ENCODE peak calls at places on chromosomes 16 and 17, in six cellular contexts. R is mammary epithelial cell, K is OCI-LY7, E is stomach, O is IMR-90, I is prostate gland. C is an unnamed sample.

GRCh38 chr16:3810818-3811217 is 69.7 kb downstream of the CREBBP start:
- DNase-seq in R (no peak), K (no peak), E (no peak), O (no peak), I (no peak), C (no peak)

GRCh38 chr16:89909777-89910716 is 8.6 kb upstream of the MC1R start:
- DNase-seq in R (peak; percentile 56), K (peak; percentile 74), E (peak; percentile 77), O (peak; percentile 64), I (peak; percentile 63), C (peak; percentile 62)

GRCh38 chr16:67284699-67285646 is 5.6 kb downstream of the PLEKHG4 start:
- DNase-seq in R (peak; percentile 59), K (no peak), E (peak; percentile 61), O (peak; percentile 12), I (peak; percentile 36), C (peak; percentile 54)

GRCh38 chr17:44187131-44187899 is 543 bp downstream of the TMUB2 start:
- DNase-seq in R (peak; percentile 17), K (no peak), E (no peak), O (peak; percentile 46), I (no peak), C (no peak)

GRCh38 chr17:83124871-83125514 is 45.6 kb downstream of the METRNL start:
- DNase-seq in R (no peak), K (no peak), E (no peak), O (no peak), I (no peak), C (no peak)

GRCh38 chr17:59406808-59407381 is 75.4 kb downstream of the YPEL2 start:
- DNase-seq in R (no peak), K (no peak), E (no peak), O (peak; percentile 57), I (no peak), C (no peak)

GRCh38 chr17:28735242-28735722 is 6.7 kb downstream of the NEK8 start:
- DNase-seq in R (peak; percentile 60), K (no peak), E (no peak), O (no peak), I (no peak), C (peak; percentile 69)

GRCh38 chr17:75832652-75833400 is 11.4 kb downstream of the UNC13D start:
- DNase-seq in R (no peak), K (peak; percentile 57), E (no peak), O (no peak), I (no peak), C (no peak)

GRCh38 chr17:80847506-80848230 is 144.0 kb upstream of the CHMP6 start:
- DNase-seq in R (no peak), K (no peak), E (no peak), O (no peak), I (no peak), C (peak; percentile 14)

GRCh38 chr17:80945736-80946135 is 45.9 kb upstream of the CHMP6 start:
- DNase-seq in R (no peak), K (no peak), E (no peak), O (no peak), I (no peak), C (no peak)

GRCh38 chr17:63790057-63790456 is 16.1 kb downstream of the DDX42 start:
- DNase-seq in R (no peak), K (no peak), E (no peak), O (no peak), I (no peak), C (no peak)

GRCh38 chr16:68229431-68230175 is 6.3 kb downstream of the ESRP2 start:
- DNase-seq in R (peak; percentile 23), K (peak; percentile 71), E (peak; percentile 52), O (peak; percentile 65), I (peak; percentile 48), C (peak; percentile 63)

GRCh38 chr17:60421273-60422161 is 772 bp upstream of the CHCT1 start:
- DNase-seq in R (peak; percentile 26), K (peak; percentile 66), E (peak; percentile 74), O (peak; percentile 33), I (peak; percentile 24), C (peak; percentile 64)

GRCh38 chr16:23929237-23929636 is 93.5 kb downstream of the PRKCB start:
- DNase-seq in R (no peak), K (no peak), E (no peak), O (no peak), I (no peak), C (no peak)

GRCh38 chr16:3214904-3215600 is 19.9 kb downstream of the ZNF200 start:
- DNase-seq in R (no peak), K (peak; percentile 83), E (no peak), O (no peak), I (no peak), C (no peak)

GRCh38 chr16:57539072-57539796 is 2.9 kb upstream of the CCDC102A start:
- DNase-seq in R (no peak), K (peak; percentile 40), E (no peak), O (no peak), I (no peak), C (no peak)

DNA sequence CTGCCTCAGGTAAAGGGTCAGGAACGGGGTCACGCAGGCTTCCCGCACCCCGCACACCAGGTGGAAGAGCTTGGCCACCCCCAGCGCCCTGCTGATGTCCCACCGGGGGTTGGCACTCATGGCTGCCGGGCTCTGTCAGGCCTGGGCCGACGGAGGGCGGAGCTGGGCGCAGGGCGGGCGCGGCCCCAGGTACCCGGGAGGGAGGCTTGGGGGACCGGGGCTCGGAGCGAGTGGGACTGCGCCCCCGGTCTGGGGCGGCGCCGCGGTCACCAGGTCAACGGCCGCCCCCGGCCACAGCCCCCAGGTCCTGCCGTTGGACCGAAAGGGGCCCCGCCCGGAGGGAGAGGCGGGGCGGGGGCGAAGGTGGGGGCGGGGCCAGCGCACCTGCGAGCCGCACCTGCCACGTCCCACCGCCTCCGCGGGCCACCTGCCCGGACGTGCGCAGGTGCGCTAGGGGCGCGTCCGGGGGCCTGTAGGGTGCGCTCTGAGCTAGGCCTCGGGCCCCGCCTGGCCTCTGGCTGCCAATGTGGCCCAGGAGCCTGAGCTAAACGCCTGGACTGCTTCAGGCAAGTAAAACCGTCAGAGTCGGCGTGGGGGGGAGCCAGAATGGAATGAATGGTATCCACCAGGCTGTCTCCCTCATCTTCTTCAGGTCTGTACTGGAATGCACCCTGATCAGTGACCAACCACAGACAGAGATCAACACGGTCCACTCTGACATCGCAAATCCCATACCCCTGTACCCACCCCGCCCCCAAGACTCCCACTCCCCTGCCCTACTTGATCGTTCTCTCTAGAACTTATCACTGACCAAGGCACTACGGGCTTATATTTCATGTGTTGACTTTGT is at the start of gene MFSD6L:
- DNase-seq in R (peak; percentile 17), K (no peak), E (peak; percentile 87), O (no peak), I (no peak), C (no peak)
- H3K4me3 ChIP-seq in R (no peak within 1 kb of the TSS), K (no peak within 1 kb of the TSS), E (peak within 1 kb of the TSS; percentile 50), O (no peak within 1 kb of the TSS), I (peak within 1 kb of the TSS; percentile 18), C (no peak within 1 kb of the TSS)

GRCh38 chr16:72894291-72895151 is 153.4 kb downstream of the ZFHX3 start:
- DNase-seq in R (no peak), K (no peak), E (no peak), O (peak; percentile 51), I (no peak), C (no peak)
- H3K27ac ChIP-seq in R (no peak overlapping the region), K (no peak overlapping the region), E (no peak overlapping the region), O (no peak overlapping the region), I (no peak overlapping the region), C (peak overlapping the region; percentile 14)

GRCh38 chr16:85800321-85800669 is 800 bp downstream of the COX4I1 start:
- DNase-seq in R (no peak), K (peak; percentile 13), E (no peak), O (no peak), I (no peak), C (no peak)

GRCh38 chr16:85796599-85796998 is 2.7 kb downstream of the EMC8 start:
- DNase-seq in R (no peak), K (no peak), E (no peak), O (no peak), I (no peak), C (no peak)

GRCh38 chr16:85798901-85799496 is 345 bp downstream of the EMC8 start:
- DNase-seq in R (peak; percentile 14), K (peak; percentile 34), E (no peak), O (peak; percentile 28), I (no peak), C (no peak)

GRCh38 chr16:85798283-85798776 is 1.0 kb downstream of the EMC8 start:
- DNase-seq in R (no peak), K (no peak), E (no peak), O (peak; percentile 6), I (no peak), C (no peak)

GRCh38 chr16:85799497-85800320 is at the start of the genes COX4I1 and EMC8:
- DNase-seq in R (peak; percentile 91), K (peak; percentile 95), E (peak; percentile 96), O (peak; percentile 92), I (peak; percentile 92), C (peak; percentile 94)
- TF ChIP-seq CTCF in R (no peak), K (no peak), E (no peak), O (no peak), I (peak; percentile 11), C (peak; percentile 5)

GRCh38 chr17:77892469-77893143 is 65.9 kb upstream of the TNRC6C start:
- DNase-seq in R (no peak), K (no peak), E (no peak), O (no peak), I (no peak), C (no peak)

GRCh38 chr17:77891602-77892001 is 66.9 kb upstream of the TNRC6C start:
- DNase-seq in R (no peak), K (no peak), E (no peak), O (no peak), I (no peak), C (no peak)

GRCh38 chr17:77892031-77892430 is 66.5 kb upstream of the TNRC6C start:
- DNase-seq in R (no peak), K (no peak), E (no peak), O (no peak), I (no peak), C (no peak)

GRCh38 chr17:77894126-77894956 is 64.2 kb upstream of the TNRC6C start:
- DNase-seq in R (no peak), K (no peak), E (no peak), O (no peak), I (no peak), C (no peak)

GRCh38 chr17:77893144-77894044 is 65.1 kb upstream of the TNRC6C start:
- DNase-seq in R (no peak), K (peak; percentile 54), E (no peak), O (no peak), I (no peak), C (no peak)
- H3K4me3 ChIP-seq in R (no peak overlapping the region), K (no peak overlapping the region), E (no peak overlapping the region), O (no peak overlapping the region), I (no peak overlapping the region), C (no peak overlapping the region)

DNA sequence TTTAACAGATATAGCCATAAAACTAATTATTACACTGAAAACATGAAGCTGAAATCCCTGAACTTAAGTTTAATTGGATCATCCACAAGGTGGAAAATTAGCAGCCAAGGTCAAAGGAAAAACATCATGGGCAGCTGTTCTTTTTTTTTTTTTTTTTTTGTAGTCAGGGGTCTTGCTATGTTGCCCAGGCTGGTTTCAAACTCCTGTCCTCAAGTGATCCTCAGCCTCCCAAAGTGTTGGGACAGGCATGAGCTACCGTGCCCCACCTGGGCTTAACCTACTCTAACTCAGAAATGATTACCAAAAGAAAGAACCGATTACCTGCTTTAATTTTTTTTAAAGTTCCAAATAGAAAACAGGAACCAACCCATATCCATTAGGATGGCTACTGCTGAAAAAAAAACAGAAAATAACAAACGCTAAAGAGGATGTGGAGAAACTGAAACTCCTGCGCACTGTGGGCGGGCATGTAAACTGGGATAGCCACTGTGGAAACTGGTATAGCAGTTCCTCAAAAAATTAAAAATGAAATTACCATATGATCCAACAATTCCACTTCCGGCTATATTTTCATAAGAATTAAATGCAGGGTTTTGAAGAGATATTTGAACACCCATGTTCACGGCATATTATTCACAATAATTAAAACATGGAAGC is 8.6 kb downstream of the CMC2 start:
- DNase-seq in R (no peak), K (no peak), E (no peak), O (no peak), I (no peak), C (no peak)
- H3K27ac ChIP-seq in R (no peak overlapping the region), K (no peak overlapping the region), E (peak overlapping the region; percentile 75), O (no peak overlapping the region), I (no peak overlapping the region), C (no peak overlapping the region)

GRCh38 chr16:86292171-86292775 is 218.1 kb upstream of the FOXF1 start:
- DNase-seq in R (no peak), K (no peak), E (no peak), O (no peak), I (no peak), C (no peak)
- TF ChIP-seq CTCF in R (no peak), K (no peak), E (no peak), O (no peak), I (no peak), C (no peak)

C was measured in gastrocnemius medialis.